ENCODE peak calls at places on chromosome 12, in ten cellular contexts. One of them, this sample, is unnamed. For H3K4me1, the result is how much of the 10 kb centered on the place peaks cover.

GRCh38 chr12:29148065-29148957 is 767 bp upstream of the FAR2 start:
- DNase-seq in transverse colon: peak
- DNase-seq in endothelial cell of umbilical vein: peak
- DNase-seq in K562: peak
- DNase-seq in SK-N-SH: peak
- DNase-seq in stomach: no peak
- DNase-seq in HCT116: no peak
- DNase-seq in GM23338: no peak
- DNase-seq in GM12878: no peak
- DNase-seq in prostate gland: no peak
- DNase-seq in this sample: peak

GRCh38 chr12:23133471-23133870 is 508.5 kb downstream of the ETNK1 start:
- DNase-seq in transverse colon: no peak
- DNase-seq in endothelial cell of umbilical vein: no peak
- DNase-seq in K562: no peak
- DNase-seq in SK-N-SH: no peak
- DNase-seq in stomach: no peak
- DNase-seq in HCT116: no peak
- DNase-seq in GM23338: no peak
- DNase-seq in GM12878: no peak
- DNase-seq in prostate gland: no peak
- DNase-seq in this sample: no peak

GRCh38 chr12:112121780-112122565 is 3.4 kb upstream of the TRAFD1 start:
- DNase-seq in transverse colon: peak
- DNase-seq in endothelial cell of umbilical vein: no peak
- DNase-seq in K562: no peak
- DNase-seq in SK-N-SH: no peak
- DNase-seq in stomach: peak
- DNase-seq in HCT116: peak
- DNase-seq in GM23338: peak
- DNase-seq in GM12878: no peak
- DNase-seq in prostate gland: peak
- DNase-seq in this sample: peak

GRCh38 chr12:80187660-80188090 is 88.3 kb downstream of the OTOGL start:
- DNase-seq in transverse colon: no peak
- DNase-seq in endothelial cell of umbilical vein: peak
- DNase-seq in K562: no peak
- DNase-seq in SK-N-SH: no peak
- DNase-seq in stomach: no peak
- DNase-seq in HCT116: no peak
- DNase-seq in GM23338: no peak
- DNase-seq in GM12878: peak
- DNase-seq in prostate gland: no peak
- DNase-seq in this sample: no peak

GRCh38 chr12:111447571-111448265 is 42.0 kb downstream of the SH2B3 start:
- DNase-seq in transverse colon: no peak
- DNase-seq in endothelial cell of umbilical vein: no peak
- DNase-seq in K562: no peak
- DNase-seq in SK-N-SH: no peak
- DNase-seq in stomach: peak
- DNase-seq in HCT116: no peak
- DNase-seq in GM23338: no peak
- DNase-seq in GM12878: no peak
- DNase-seq in prostate gland: no peak
- DNase-seq in this sample: no peak

GRCh38 chr12:104990950-104991349 is 4.8 kb downstream of the NOPCHAP1 start:
- DNase-seq in transverse colon: no peak
- DNase-seq in endothelial cell of umbilical vein: no peak
- DNase-seq in K562: no peak
- DNase-seq in SK-N-SH: no peak
- DNase-seq in stomach: no peak
- DNase-seq in HCT116: no peak
- DNase-seq in GM23338: no peak
- DNase-seq in GM12878: no peak
- DNase-seq in prostate gland: no peak
- DNase-seq in this sample: no peak

GRCh38 chr12:53726946-53727309 is 324 bp downstream of the CALCOCO1 start:
- DNase-seq in transverse colon: peak
- DNase-seq in endothelial cell of umbilical vein: no peak
- DNase-seq in K562: peak
- DNase-seq in SK-N-SH: no peak
- DNase-seq in stomach: no peak
- DNase-seq in HCT116: no peak
- DNase-seq in GM23338: peak
- DNase-seq in GM12878: no peak
- DNase-seq in prostate gland: no peak
- DNase-seq in this sample: no peak

GRCh38 chr12:121797937-121798801 is 4.7 kb upstream of the RHOF start:
- DNase-seq in transverse colon: peak
- DNase-seq in endothelial cell of umbilical vein: peak
- DNase-seq in K562: peak
- DNase-seq in SK-N-SH: peak
- DNase-seq in stomach: peak
- DNase-seq in HCT116: no peak
- DNase-seq in GM23338: peak
- DNase-seq in GM12878: no peak
- DNase-seq in prostate gland: no peak
- DNase-seq in this sample: peak

GRCh38 chr12:62438098-62438692 is 28.4 kb upstream of the MON2 start:
- DNase-seq in transverse colon: peak
- DNase-seq in endothelial cell of umbilical vein: peak
- DNase-seq in K562: peak
- DNase-seq in SK-N-SH: peak
- DNase-seq in stomach: peak
- DNase-seq in HCT116: peak
- DNase-seq in GM23338: peak
- DNase-seq in GM12878: peak
- DNase-seq in prostate gland: peak
- DNase-seq in this sample: no peak

GRCh38 chr12:89752331-89752730 is 43.7 kb upstream of the ATP2B1 start:
- DNase-seq in transverse colon: no peak
- DNase-seq in endothelial cell of umbilical vein: no peak
- DNase-seq in K562: no peak
- DNase-seq in SK-N-SH: no peak
- DNase-seq in stomach: no peak
- DNase-seq in HCT116: no peak
- DNase-seq in GM23338: no peak
- DNase-seq in GM12878: no peak
- DNase-seq in prostate gland: no peak
- DNase-seq in this sample: no peak

GRCh38 chr12:46477541-46477940 is 105.0 kb upstream of the SLC38A2 start:
- DNase-seq in transverse colon: no peak
- DNase-seq in endothelial cell of umbilical vein: no peak
- DNase-seq in K562: no peak
- DNase-seq in SK-N-SH: no peak
- DNase-seq in stomach: no peak
- DNase-seq in HCT116: no peak
- DNase-seq in GM23338: no peak
- DNase-seq in GM12878: no peak
- DNase-seq in prostate gland: no peak
- DNase-seq in this sample: no peak

GRCh38 chr12:113127791-113128199 is 7.8 kb downstream of the RASAL1 start:
- DNase-seq in transverse colon: no peak
- DNase-seq in endothelial cell of umbilical vein: no peak
- DNase-seq in K562: no peak
- DNase-seq in SK-N-SH: peak
- DNase-seq in stomach: no peak
- DNase-seq in HCT116: no peak
- DNase-seq in GM23338: no peak
- DNase-seq in GM12878: no peak
- DNase-seq in prostate gland: no peak
- DNase-seq in this sample: no peak

GRCh38 chr12:65741662-65742480 is 82.4 kb upstream of the HMGA2 start:
- DNase-seq in transverse colon: peak
- DNase-seq in endothelial cell of umbilical vein: peak
- DNase-seq in K562: peak
- DNase-seq in SK-N-SH: peak
- DNase-seq in stomach: no peak
- DNase-seq in HCT116: no peak
- DNase-seq in GM23338: peak
- DNase-seq in GM12878: no peak
- DNase-seq in prostate gland: no peak
- DNase-seq in this sample: no peak

GRCh38 chr12:95648990-95649791 is 97.9 kb upstream of the USP44 start:
- DNase-seq in transverse colon: no peak
- DNase-seq in endothelial cell of umbilical vein: peak
- DNase-seq in K562: no peak
- DNase-seq in SK-N-SH: no peak
- DNase-seq in stomach: no peak
- DNase-seq in HCT116: peak
- DNase-seq in GM23338: no peak
- DNase-seq in GM12878: no peak
- DNase-seq in prostate gland: peak
- DNase-seq in this sample: no peak

GRCh38 chr12:94169966-94170689 is 21.8 kb downstream of the PLXNC1 start:
- DNase-seq in transverse colon: no peak
- DNase-seq in endothelial cell of umbilical vein: no peak
- DNase-seq in K562: no peak
- DNase-seq in SK-N-SH: no peak
- DNase-seq in stomach: no peak
- DNase-seq in HCT116: no peak
- DNase-seq in GM23338: no peak
- DNase-seq in GM12878: no peak
- DNase-seq in prostate gland: no peak
- DNase-seq in this sample: no peak

GRCh38 chr12:94168041-94168440 is 19.7 kb downstream of the PLXNC1 start:
- DNase-seq in transverse colon: no peak
- DNase-seq in endothelial cell of umbilical vein: no peak
- DNase-seq in K562: no peak
- DNase-seq in SK-N-SH: no peak
- DNase-seq in stomach: no peak
- DNase-seq in HCT116: no peak
- DNase-seq in GM23338: no peak
- DNase-seq in GM12878: no peak
- DNase-seq in prostate gland: no peak
- DNase-seq in this sample: no peak

GRCh38 chr12:94171595-94171930 is 23.2 kb downstream of the PLXNC1 start:
- DNase-seq in transverse colon: no peak
- DNase-seq in endothelial cell of umbilical vein: no peak
- DNase-seq in K562: no peak
- DNase-seq in SK-N-SH: no peak
- DNase-seq in stomach: no peak
- DNase-seq in HCT116: no peak
- DNase-seq in GM23338: no peak
- DNase-seq in GM12878: no peak
- DNase-seq in prostate gland: no peak
- DNase-seq in this sample: no peak

GRCh38 chr12:94170690-94171594 is 22.6 kb downstream of the PLXNC1 start:
- DNase-seq in transverse colon: no peak
- DNase-seq in endothelial cell of umbilical vein: no peak
- DNase-seq in K562: no peak
- DNase-seq in SK-N-SH: no peak
- DNase-seq in stomach: no peak
- DNase-seq in HCT116: no peak
- DNase-seq in GM23338: peak
- DNase-seq in GM12878: no peak
- DNase-seq in prostate gland: no peak
- DNase-seq in this sample: no peak

DNA sequence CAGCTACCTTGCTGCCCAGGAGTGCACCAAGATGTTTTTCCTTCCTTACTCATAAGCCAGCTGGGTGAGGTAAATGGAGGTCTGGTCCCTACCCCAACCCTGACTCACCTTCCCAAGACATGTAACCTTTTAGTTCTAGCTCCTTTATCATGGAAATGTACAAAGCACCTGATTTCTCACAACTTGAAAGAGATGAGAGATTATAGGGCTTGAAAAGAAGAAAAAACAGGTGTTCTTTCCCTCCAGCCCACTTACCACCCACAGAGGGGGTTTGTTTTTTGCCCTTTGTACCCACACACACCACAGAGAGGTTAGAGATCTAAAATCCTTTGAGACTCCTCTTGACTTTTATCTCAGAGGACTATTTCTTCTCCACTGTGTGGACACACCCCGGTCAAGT is 21.1 kb downstream of the PLXNC1 start:
- DNase-seq in transverse colon: no peak
- DNase-seq in endothelial cell of umbilical vein: no peak
- DNase-seq in K562: no peak
- DNase-seq in SK-N-SH: no peak
- DNase-seq in stomach: no peak
- DNase-seq in HCT116: no peak
- DNase-seq in GM23338: peak
- DNase-seq in GM12878: no peak
- DNase-seq in prostate gland: no peak
- DNase-seq in this sample: no peak
- TF ChIP-seq POLR2AphosphoS5 in transverse colon: no peak
- TF ChIP-seq POLR2AphosphoS5 in endothelial cell of umbilical vein: no peak
- TF ChIP-seq POLR2AphosphoS5 in K562: no peak
- TF ChIP-seq POLR2AphosphoS5 in SK-N-SH: no peak
- TF ChIP-seq POLR2AphosphoS5 in stomach: no peak
- TF ChIP-seq POLR2AphosphoS5 in HCT116: no peak
- TF ChIP-seq POLR2AphosphoS5 in GM23338: peak
- TF ChIP-seq POLR2AphosphoS5 in GM12878: no peak
- TF ChIP-seq POLR2AphosphoS5 in prostate gland: no peak
- TF ChIP-seq POLR2AphosphoS5 in this sample: no peak

DNA sequence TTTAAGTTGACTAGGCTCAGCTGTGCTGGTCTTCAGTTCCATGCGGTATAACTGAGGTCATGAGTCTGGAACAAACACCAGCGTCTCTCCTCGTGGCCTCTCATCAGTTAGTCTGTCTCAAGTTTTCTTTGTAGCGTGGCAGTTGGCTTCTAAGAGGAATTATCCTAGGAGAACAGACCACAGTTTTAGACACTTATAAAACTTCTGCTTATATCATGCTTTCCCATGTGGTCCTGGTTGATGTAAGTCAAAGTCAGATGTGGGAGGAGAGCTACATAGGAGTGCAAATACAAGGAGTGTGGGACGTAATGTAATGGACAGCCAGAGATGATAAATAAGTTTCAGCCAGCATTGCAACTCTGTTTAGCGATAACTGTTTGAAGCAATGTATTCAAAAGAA is 14.8 kb downstream of the PLEKHA5 start:
- DNase-seq in transverse colon: no peak
- DNase-seq in endothelial cell of umbilical vein: no peak
- DNase-seq in K562: no peak
- DNase-seq in SK-N-SH: no peak
- DNase-seq in stomach: no peak
- DNase-seq in HCT116: no peak
- DNase-seq in GM23338: no peak
- DNase-seq in GM12878: no peak
- DNase-seq in prostate gland: no peak
- DNase-seq in this sample: no peak
- H3K4me1 ChIP-seq in transverse colon: under half
- H3K4me1 ChIP-seq in endothelial cell of umbilical vein: under half
- H3K4me1 ChIP-seq in K562: under half
- H3K4me1 ChIP-seq in SK-N-SH: under half
- H3K4me1 ChIP-seq in stomach: under half
- H3K4me1 ChIP-seq in HCT116: under half
- H3K4me1 ChIP-seq in GM23338: under half
- H3K4me1 ChIP-seq in GM12878: under half
- H3K4me1 ChIP-seq in prostate gland: under half
- H3K4me1 ChIP-seq in this sample: under half

GRCh38 chr12:123085730-123086487 is 65.0 kb downstream of the PITPNM2 start:
- DNase-seq in transverse colon: peak
- DNase-seq in endothelial cell of umbilical vein: peak
- DNase-seq in K562: no peak
- DNase-seq in SK-N-SH: peak
- DNase-seq in stomach: peak
- DNase-seq in HCT116: peak
- DNase-seq in GM23338: no peak
- DNase-seq in GM12878: no peak
- DNase-seq in prostate gland: no peak
- DNase-seq in this sample: no peak
- TF ChIP-seq CTCF in transverse colon: no peak
- TF ChIP-seq CTCF in endothelial cell of umbilical vein: peak
- TF ChIP-seq CTCF in K562: no peak
- TF ChIP-seq CTCF in SK-N-SH: no peak
- TF ChIP-seq CTCF in stomach: no peak
- TF ChIP-seq CTCF in HCT116: no peak
- TF ChIP-seq CTCF in GM23338: no peak
- TF ChIP-seq CTCF in GM12878: no peak
- TF ChIP-seq CTCF in prostate gland: no peak
- TF ChIP-seq CTCF in this sample: no peak

GRCh38 chr12:6650832-6651231 is 3.6 kb upstream of the ACRBP start:
- DNase-seq in transverse colon: no peak
- DNase-seq in endothelial cell of umbilical vein: no peak
- DNase-seq in K562: no peak
- DNase-seq in SK-N-SH: no peak
- DNase-seq in stomach: no peak
- DNase-seq in HCT116: no peak
- DNase-seq in GM23338: no peak
- DNase-seq in GM12878: no peak
- DNase-seq in prostate gland: no peak
- DNase-seq in this sample: no peak
- TF ChIP-seq POLR2AphosphoS5 in transverse colon: no peak
- TF ChIP-seq POLR2AphosphoS5 in endothelial cell of umbilical vein: no peak
- TF ChIP-seq POLR2AphosphoS5 in K562: no peak
- TF ChIP-seq POLR2AphosphoS5 in SK-N-SH: no peak
- TF ChIP-seq POLR2AphosphoS5 in stomach: no peak
- TF ChIP-seq POLR2AphosphoS5 in HCT116: no peak
- TF ChIP-seq POLR2AphosphoS5 in GM23338: no peak
- TF ChIP-seq POLR2AphosphoS5 in GM12878: no peak
- TF ChIP-seq POLR2AphosphoS5 in prostate gland: no peak
- TF ChIP-seq POLR2AphosphoS5 in this sample: no peak